ENCODE peak calls at places on chromosomes 1 and 21, in seven cellular contexts. M, O, L, V, X, A and U are unnamed samples.

GRCh38 chr1:116380499-116381316 is 7.7 kb downstream of the ATP1A1 start:
- DNase-seq in L (no peak), M (no peak), O (no peak), V (no peak), X (no peak), A (no peak), U (no peak)

GRCh38 chr21:45598666-45599065 is 44.9 kb upstream of the PCBP3 start:
- DNase-seq in A (no peak), O (no peak), X (no peak), V (no peak), L (no peak), M (no peak), U (no peak)

GRCh38 chr1:244150071-244150470 is 99.0 kb downstream of the ZBTB18 start:
- DNase-seq in A (no peak), V (no peak), X (no peak), M (peak), L (no peak), O (no peak), U (no peak)

GRCh38 chr1:206783506-206783905 is 11.2 kb upstream of the IL10 start:
- DNase-seq in X (no peak), O (no peak), M (no peak), L (no peak), V (no peak), A (no peak), U (no peak)

GRCh38 chr1:1082239-1083180 is 8.4 kb upstream of the RNF223 start:
- DNase-seq in X (no peak), L (no peak), M (no peak), O (no peak), A (no peak), V (no peak), U (no peak)

GRCh38 chr1:2350911-2351655 is 40.3 kb downstream of the MORN1 start:
- DNase-seq in O (no peak), M (no peak), L (no peak), X (no peak), A (no peak), V (no peak), U (no peak)

GRCh38 chr1:156048663-156049258 is 4.8 kb downstream of the UBQLN4 start:
- DNase-seq in V (no peak), L (no peak), M (no peak), O (no peak), A (no peak), X (no peak), U (no peak)

GRCh38 chr1:71080178-71080781 is 555 bp downstream of the ZRANB2 start:
- DNase-seq in M (peak), O (peak), A (peak), X (no peak), L (no peak), V (no peak), U (no peak)

GRCh38 chr21:46216132-46216747 is 12.3 kb downstream of the LSS start:
- DNase-seq in M (no peak), O (no peak), L (no peak), X (no peak), V (peak), A (no peak), U (no peak)

GRCh38 chr1:204578867-204579664 is 62.9 kb downstream of the MDM4 start:
- DNase-seq in A (no peak), V (peak), O (no peak), L (no peak), M (peak), X (no peak), U (no peak)

GRCh38 chr1:88741413-88741812 is 57.3 kb downstream of the PKN2 start:
- DNase-seq in A (no peak), M (peak), X (no peak), O (no peak), L (no peak), V (no peak), U (no peak)

GRCh38 chr1:168907053-168907452 is 178.0 kb upstream of the DPT start:
- DNase-seq in L (no peak), O (no peak), X (no peak), M (no peak), A (no peak), V (no peak), U (no peak)

GRCh38 chr1:30474818-30475200 is 248.6 kb downstream of the MATN1 start:
- DNase-seq in V (no peak), O (no peak), X (no peak), M (no peak), A (no peak), L (no peak), U (no peak)

GRCh38 chr1:27656157-27656893 is 15.7 kb downstream of the IFI6 start:
- DNase-seq in A (peak), L (no peak), X (no peak), V (no peak), M (peak), O (no peak), U (no peak)

GRCh38 chr1:167212025-167212424 is 8.7 kb upstream of the POU2F1 start:
- DNase-seq in A (no peak), M (no peak), L (no peak), X (no peak), V (no peak), O (no peak), U (no peak)

GRCh38 chr1:58722414-58722813 is 22.6 kb upstream of the MYSM1 start:
- DNase-seq in M (peak), L (no peak), X (no peak), A (no peak), O (no peak), V (no peak), U (no peak)

GRCh38 chr1:56414728-56415224 is 164.6 kb downstream of the PLPP3 start:
- DNase-seq in M (no peak), V (no peak), A (peak), L (no peak), X (no peak), O (no peak), U (no peak)

GRCh38 chr1:24254783-24255182 is 64.4 kb upstream of the GRHL3 start:
- DNase-seq in A (no peak), X (no peak), O (no peak), V (no peak), M (no peak), L (no peak), U (no peak)

GRCh38 chr21:42330380-42331336 is 15.4 kb upstream of the TFF3 start:
- DNase-seq in X (no peak), A (no peak), O (no peak), M (no peak), V (peak), L (no peak), U (no peak)

GRCh38 chr1:212309967-212310366 is 24.8 kb downstream of the PPP2R5A start:
- DNase-seq in X (no peak), V (no peak), L (no peak), M (no peak), O (no peak), A (no peak), U (no peak)

GRCh38 chr1:183945432-183946308 is 91.9 kb downstream of the COLGALT2 start:
- DNase-seq in O (no peak), M (no peak), V (no peak), L (no peak), A (no peak), X (no peak), U (no peak)

GRCh38 chr1:201711811-201712210 is 117.1 kb upstream of the IPO9 start:
- DNase-seq in X (no peak), A (no peak), L (no peak), O (no peak), M (peak), V (no peak), U (no peak)

GRCh38 chr1:220526294-220526693 is 1.6 kb upstream of the MARK1 start:
- DNase-seq in M (peak), A (no peak), V (no peak), L (no peak), O (no peak), X (no peak), U (no peak)

GRCh38 chr1:223411309-223411708 is 18.1 kb downstream of the CCDC185 start:
- DNase-seq in A (no peak), L (no peak), V (no peak), X (peak), M (peak), O (no peak), U (no peak)

GRCh38 chr21:35619184-35619583 is 441.1 kb downstream of the SETD4 start:
- DNase-seq in L (no peak), A (peak), X (peak), V (no peak), M (peak), O (no peak), U (no peak)

GRCh38 chr1:165403835-165404482 is 41.0 kb downstream of the RXRG start:
- DNase-seq in V (peak), O (no peak), M (peak), L (no peak), A (peak), X (peak), U (no peak)

GRCh38 chr1:81877940-81878339 is 77.2 kb downstream of the ADGRL2 start:
- DNase-seq in X (no peak), O (no peak), L (no peak), A (no peak), M (peak), V (no peak), U (no peak)

GRCh38 chr1:26889580-26890466 is at the start of gene GPN2:
- DNase-seq in V (peak), O (peak), L (peak), X (peak), M (peak), A (peak), U (peak)

GRCh38 chr1:223228201-223228600 is 85.2 kb upstream of the TLR5 start:
- DNase-seq in O (no peak), X (no peak), M (no peak), L (no peak), V (no peak), A (no peak), U (no peak)

GRCh38 chr1:82565546-82565945 is 764.8 kb downstream of the ADGRL2 start:
- DNase-seq in L (no peak), A (peak), M (peak), O (no peak), X (peak), V (no peak), U (no peak)

GRCh38 chr1:206890690-206891089 is 6.6 kb upstream of the IL24 start:
- DNase-seq in M (no peak), O (no peak), A (peak), X (peak), V (no peak), L (no peak), U (no peak)

GRCh38 chr1:20633190-20634064 is at the start of gene PINK1:
- DNase-seq in O (peak), L (peak), A (peak), M (peak), X (no peak), V (peak), U (peak)

GRCh38 chr1:89126602-89127001 is 688 bp upstream of the GBP2 start:
- DNase-seq in A (no peak), M (no peak), V (no peak), O (no peak), L (no peak), X (no peak), U (no peak)

GRCh38 chr1:211677659-211678058 is 2.2 kb upstream of the NEK2 start:
- DNase-seq in V (peak), O (no peak), A (no peak), M (no peak), X (no peak), L (no peak), U (no peak)

GRCh38 chr1:2339206-2340085 is 51.9 kb downstream of the MORN1 start:
- DNase-seq in M (no peak), L (no peak), V (no peak), O (no peak), X (no peak), A (no peak), U (no peak)